ENCODE peak calls at places on chromosomes 12 and 14, in four cellular contexts. A is skeletal muscle cell, R is Daoy, X is ovary. W is an unnamed sample.

GRCh38 chr12:104212516-104212915 is 3.1 kb upstream of the TXNRD1 start:
- DNase-seq in A (no peak), R (no peak), X (no peak), W (no peak)

GRCh38 chr12:7144414-7145120 is 14.4 kb downstream of the CLSTN3 start:
- DNase-seq in R (no peak), X (no peak), A (no peak), W (no peak)

GRCh38 chr12:1688086-1688710 is 2.7 kb upstream of the ADIPOR2 start:
- DNase-seq in R (peak), X (no peak), A (no peak), W (no peak)

GRCh38 chr14:83300454-83301064 is 1766.9 kb upstream of the SEL1L start:
- DNase-seq in R (no peak), X (no peak), A (no peak), W (no peak)

GRCh38 chr14:60278350-60278749 is 29.3 kb downstream of the PPM1A start:
- DNase-seq in A (no peak), X (no peak), R (no peak), W (no peak)

GRCh38 chr14:37901978-37902377 is 305.7 kb upstream of the SSTR1 start:
- DNase-seq in A (peak), X (no peak), R (peak), W (no peak)

GRCh38 chr12:29609431-29610215 is 112.1 kb upstream of the OVCH1 start:
- DNase-seq in R (no peak), A (no peak), X (no peak), W (no peak)

GRCh38 chr12:39931231-39931630 is 174.7 kb downstream of the SLC2A13 start:
- DNase-seq in R (no peak), X (no peak), A (no peak), W (no peak)

GRCh38 chr12:52332381-52332780 is 11.2 kb upstream of the KRT83 start:
- DNase-seq in R (no peak), X (no peak), A (no peak), W (no peak)

GRCh38 chr12:3150820-3151590 is 73.8 kb downstream of the TSPAN9 start:
- DNase-seq in R (peak), X (no peak), A (no peak), W (no peak)

GRCh38 chr14:64113279-64113678 is 180.9 kb downstream of the ESR2 start:
- DNase-seq in A (no peak), R (no peak), X (peak), W (no peak)